ENCODE peak calls at places on chromosome 7, in seven cellular contexts. V is naive thymus-derived CD4-positive, alpha-beta T cell; Z is fibroblast of pulmonary artery; K is NB4; Q is foreskin fibroblast; J is upper lobe of right lung; D is uterus. T is an unnamed sample.

GRCh38 chr7:1120791-1121190 is 32.9 kb downstream of the GPER1 start:
- DNase-seq in J (peak), K (no peak), V (no peak), Q (peak), Z (no peak), D (no peak), T (no peak)

GRCh38 chr7:131934452-131934851 is 378.0 kb upstream of the PODXL start:
- DNase-seq in Z (no peak), Q (no peak), J (no peak), K (no peak), D (no peak), V (no peak), T (no peak)

GRCh38 chr7:99624487-99624886 is 7.7 kb downstream of the ZSCAN25 start:
- DNase-seq in K (peak), D (no peak), Z (no peak), J (no peak), Q (no peak), V (peak), T (no peak)

GRCh38 chr7:141232286-141233051 is 158.6 kb downstream of the TMEM178B start:
- DNase-seq in Q (no peak), Z (no peak), K (no peak), V (no peak), D (no peak), J (no peak), T (no peak)

GRCh38 chr7:111763221-111763791 is 201.0 kb upstream of the IMMP2L start:
- DNase-seq in Q (peak), J (no peak), V (no peak), Z (peak), K (peak), D (no peak), T (peak)

GRCh38 chr7:108660465-108660864 is 90.8 kb downstream of the DNAJB9 start:
- DNase-seq in K (peak), Q (peak), Z (peak), D (no peak), V (no peak), J (no peak), T (no peak)

GRCh38 chr7:151040616-151041375 is 7.5 kb upstream of the ASIC3 start:
- DNase-seq in Q (no peak), D (no peak), J (no peak), Z (no peak), K (no peak), V (no peak), T (no peak)

GRCh38 chr7:157318015-157318706 is 18.6 kb upstream of the DNAJB6 start:
- DNase-seq in K (peak), Q (peak), D (no peak), Z (no peak), J (peak), V (no peak), T (no peak)

GRCh38 chr7:32893225-32893560 is 1.6 kb upstream of the KBTBD2 start:
- DNase-seq in D (no peak), V (no peak), Z (no peak), K (no peak), Q (no peak), J (no peak), T (no peak)

GRCh38 chr7:768881-769504 is 41.9 kb upstream of the PRKAR1B start:
- DNase-seq in Z (peak), D (peak), V (no peak), J (no peak), K (peak), Q (no peak), T (no peak)

GRCh38 chr7:6035165-6035564 is 4.0 kb downstream of the ANKRD61 start:
- DNase-seq in K (no peak), J (peak), D (no peak), Z (no peak), V (no peak), Q (no peak), T (no peak)

GRCh38 chr7:68038621-68039314 is 1042.1 kb downstream of the TYW1 start:
- DNase-seq in J (no peak), K (no peak), Q (peak), D (no peak), V (no peak), Z (peak), T (peak)

GRCh38 chr7:41148521-41148951 is 554.4 kb downstream of the INHBA start:
- DNase-seq in K (no peak), D (no peak), V (no peak), Q (peak), J (no peak), Z (peak), T (no peak)

GRCh38 chr7:17928055-17928454 is 12.2 kb downstream of the SNX13 start:
- DNase-seq in Q (no peak), K (no peak), D (no peak), Z (no peak), V (no peak), J (no peak), T (no peak)

GRCh38 chr7:99142727-99143521 is 984 bp downstream of the SMURF1 start:
- DNase-seq in J (peak), Z (peak), Q (peak), D (peak), V (peak), K (peak), T (peak)

GRCh38 chr7:134750083-134751062 is 29.1 kb upstream of the CALD1 start:
- DNase-seq in J (no peak), K (peak), Z (peak), V (peak), D (peak), Q (peak), T (peak)

GRCh38 chr7:106284516-106285050 is at the start of gene NAMPT:
- DNase-seq in Q (peak), D (peak), J (no peak), Z (no peak), V (no peak), K (peak), T (peak)

GRCh38 chr7:96591159-96591899 is 118.3 kb downstream of the SEM1 start:
- DNase-seq in Q (no peak), K (no peak), Z (no peak), J (no peak), D (no peak), V (no peak), T (no peak)

GRCh38 chr7:35624299-35625186 is 70.4 kb downstream of the HERPUD2 start:
- DNase-seq in J (no peak), K (peak), D (no peak), Z (peak), V (peak), Q (peak), T (no peak)
- H3K4me3 ChIP-seq in J (no peak), K (no peak), D (no peak), Z (no peak), V (no peak), Q (no peak), T (no peak)

GRCh38 chr7:23418046-23418445 is 52.2 kb downstream of the IGF2BP3 start:
- DNase-seq in Z (peak), K (peak), D (no peak), J (no peak), V (no peak), Q (peak), T (no peak)
- H3K4me3 ChIP-seq in Z (no peak), K (no peak), D (no peak), J (no peak), V (no peak), Q (no peak), T (no peak)

DNA sequence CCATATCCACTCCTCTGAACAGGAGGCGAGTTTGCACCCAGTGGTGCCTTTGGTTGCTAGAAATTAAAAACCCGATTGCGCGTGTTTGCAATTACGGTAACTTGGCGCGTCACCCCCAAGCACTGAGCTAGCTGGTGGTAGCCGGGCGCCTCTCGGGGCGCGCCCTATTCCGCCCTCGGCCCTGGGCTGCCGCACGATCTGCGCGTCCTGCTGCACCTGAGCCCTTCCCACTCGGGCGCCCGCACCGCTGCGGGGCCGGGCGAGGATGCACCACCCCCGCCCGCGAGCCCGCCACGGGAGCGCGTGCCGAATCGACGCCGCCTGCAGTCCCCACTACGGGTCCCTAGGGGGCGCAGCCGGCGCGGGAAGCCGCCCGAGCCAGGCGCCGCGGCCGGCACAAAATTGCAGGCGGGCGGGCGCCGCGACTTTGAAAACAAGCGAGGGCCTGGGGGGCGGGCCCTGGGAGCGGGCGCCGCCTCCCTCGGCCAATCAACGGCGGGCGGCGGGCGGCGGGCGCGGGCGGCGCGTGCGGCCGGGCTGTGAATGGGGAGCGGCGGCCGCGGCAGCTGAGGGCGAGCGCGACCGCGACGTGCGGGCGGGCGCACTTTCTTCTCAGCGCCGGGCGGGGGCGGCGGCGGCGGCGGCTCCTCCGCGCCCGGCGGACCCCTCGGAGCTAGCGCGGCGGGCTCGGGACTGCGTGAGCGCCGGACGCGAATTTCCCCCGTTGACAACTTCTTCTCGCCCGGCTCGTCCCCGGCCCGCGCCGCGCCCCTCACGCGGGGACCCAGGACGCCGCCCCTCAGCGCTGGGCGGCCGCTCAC is at the start of gene SDK1:
- DNase-seq in K (peak), D (peak), J (peak), V (peak), Q (peak), Z (peak), T (peak)
- H3K4me3 ChIP-seq in K (no peak), D (peak), J (peak), V (peak), Q (peak), Z (peak), T (peak)

GRCh38 chr7:84911077-84911476 is 275.8 kb downstream of the SEMA3D start:
- DNase-seq in Z (no peak), Q (no peak), V (no peak), D (no peak), J (no peak), K (no peak), T (no peak)
- H3K4me3 ChIP-seq in Z (no peak), Q (no peak), V (no peak), D (no peak), J (no peak), K (no peak), T (no peak)

GRCh38 chr7:39954694-39955093 is 4.6 kb downstream of the CDK13 start:
- DNase-seq in Z (no peak), Q (no peak), V (no peak), J (no peak), D (no peak), K (no peak), T (no peak)

GRCh38 chr7:39952378-39952777 is 2.3 kb downstream of the CDK13 start:
- DNase-seq in Z (peak), J (no peak), Q (peak), D (no peak), K (peak), V (peak), T (no peak)

GRCh38 chr7:39951156-39951942 is 1.3 kb downstream of the CDK13 start:
- DNase-seq in D (peak), Z (peak), V (peak), Q (peak), J (peak), K (peak), T (peak)

GRCh38 chr7:39951943-39952194 is 1.8 kb downstream of the CDK13 start:
- DNase-seq in Z (no peak), Q (no peak), V (no peak), J (no peak), K (no peak), D (no peak), T (no peak)

GRCh38 chr7:39952791-39953190 is 2.7 kb downstream of the CDK13 start:
- DNase-seq in Q (peak), J (no peak), V (no peak), K (no peak), Z (peak), D (no peak), T (no peak)
- H3K4me3 ChIP-seq in Q (peak), J (peak), V (peak), K (peak), Z (peak), D (peak), T (peak)

DNA sequence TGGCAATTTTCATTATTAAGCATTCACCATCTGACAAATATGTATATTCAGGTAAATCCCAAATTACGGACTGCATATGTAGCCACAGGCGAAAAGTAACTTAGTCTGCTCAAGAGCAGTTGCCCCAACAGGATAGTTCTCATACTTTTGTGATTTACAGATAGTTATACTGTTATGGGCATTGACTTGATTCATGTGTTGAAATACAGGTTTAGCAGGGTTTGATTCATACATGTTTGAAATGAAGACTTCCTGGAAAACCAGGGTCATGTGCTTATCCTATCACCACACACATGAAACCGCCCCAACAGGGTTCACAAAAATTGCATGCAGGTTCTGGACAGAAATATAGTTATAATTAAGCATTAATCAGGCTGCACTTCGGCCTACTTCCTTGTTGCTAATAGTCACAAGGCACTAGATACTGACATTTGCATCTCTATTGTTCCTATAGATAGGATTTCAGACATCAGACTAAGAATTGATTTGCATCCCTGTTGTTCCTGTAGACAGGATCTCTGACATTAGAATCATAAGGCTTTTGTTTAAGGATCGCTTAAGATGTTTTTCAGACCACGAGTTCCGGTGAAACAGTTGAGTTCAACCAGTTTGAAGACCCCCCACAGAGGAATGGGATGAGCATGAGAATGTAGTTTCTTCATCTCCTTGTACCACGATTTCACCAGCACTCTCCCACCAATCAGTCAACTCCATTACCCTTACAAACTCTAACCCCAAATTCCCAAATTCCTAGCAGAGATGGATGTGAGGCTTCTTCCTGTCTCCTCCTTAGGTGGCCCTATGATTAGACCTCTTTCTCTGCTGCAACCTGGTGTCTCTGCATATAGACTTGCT is 2.0 kb upstream of the ZNF398 start:
- DNase-seq in V (no peak), D (no peak), Q (no peak), Z (no peak), K (peak), J (no peak), T (no peak)
- H3K4me3 ChIP-seq in V (no peak), D (no peak), Q (no peak), Z (no peak), K (peak), J (no peak), T (no peak)

DNA sequence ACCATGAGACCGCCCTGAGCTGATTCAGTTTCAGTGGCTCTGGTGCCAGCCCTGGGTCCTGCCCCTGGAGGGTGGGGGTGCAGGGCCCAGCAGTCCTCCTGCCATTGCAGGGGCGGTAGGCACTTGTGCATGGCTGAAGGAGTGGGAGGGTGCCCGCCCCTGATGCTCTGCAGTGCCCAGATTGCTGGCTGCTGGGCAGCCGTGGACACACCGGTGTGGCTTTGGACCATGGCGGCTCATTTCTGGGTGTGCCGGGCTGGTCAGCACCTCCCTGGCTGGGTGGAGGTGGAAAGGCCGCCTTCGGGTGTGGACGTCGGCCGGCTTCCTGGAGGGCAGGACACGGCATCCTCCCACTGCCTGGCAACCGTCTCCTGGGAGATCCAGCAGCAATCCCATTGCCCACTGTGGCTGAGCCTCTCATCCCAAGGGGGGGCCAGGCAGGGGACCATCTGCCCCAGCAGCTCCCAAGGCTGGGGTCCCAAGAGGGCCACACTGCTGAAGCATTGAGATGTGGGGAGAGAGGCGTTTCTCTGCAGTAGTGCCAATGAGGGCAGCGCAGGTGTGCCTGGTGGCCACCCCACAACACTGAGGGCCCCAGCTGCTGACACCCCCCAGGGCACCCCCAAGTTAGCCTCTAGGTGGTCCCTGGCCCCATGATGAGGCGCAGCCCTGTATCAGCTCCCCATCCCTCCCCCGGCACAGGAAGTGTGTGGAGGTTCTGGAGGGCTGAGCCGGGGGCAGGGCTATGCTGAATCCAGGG is 12.9 kb downstream of the TTYH3 start:
- DNase-seq in Z (no peak), Q (no peak), V (no peak), D (no peak), J (no peak), K (no peak), T (no peak)
- H3K4me3 ChIP-seq in Z (no peak), Q (no peak), V (peak), D (no peak), J (no peak), K (no peak), T (no peak)

DNA sequence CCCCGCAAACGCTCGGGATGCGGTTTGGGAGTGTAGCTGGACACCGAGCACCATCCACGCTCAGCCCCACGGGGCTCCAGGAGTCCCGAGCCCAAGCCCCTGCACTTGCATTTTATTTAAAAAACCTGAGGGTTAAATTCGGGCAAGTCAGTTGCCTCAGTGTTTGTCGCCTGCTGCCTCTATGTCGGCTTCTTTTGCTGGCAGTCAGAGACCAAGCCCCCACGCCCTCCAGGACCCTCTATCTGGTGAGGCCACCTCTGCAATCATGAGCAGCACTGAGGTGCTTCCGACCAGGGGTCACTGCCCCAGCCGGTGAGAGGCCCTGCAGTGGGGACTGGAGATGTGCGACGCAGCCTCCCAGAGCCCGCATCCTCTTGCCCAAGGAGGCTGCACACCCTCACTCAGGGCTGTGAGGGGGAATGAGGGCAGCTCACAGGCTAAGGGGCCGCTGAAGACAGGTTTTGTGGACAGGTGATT is 13.3 kb upstream of the ZNF273 start:
- DNase-seq in Z (no peak), V (no peak), K (no peak), J (no peak), D (no peak), Q (no peak), T (no peak)
- H3K4me3 ChIP-seq in Z (no peak), V (no peak), K (no peak), J (peak), D (peak), Q (no peak), T (no peak)